ENCODE peak calls at places on chromosomes 3 and 15, in five cellular contexts. One of them, this sample, is unnamed. For H3K4me1, the result is how much of the 10 kb centered on the place peaks cover.

GRCh38 chr15:42584031-42584765 is 8.8 kb downstream of the STARD9 start:
- DNase-seq in PC-3: no peak
- DNase-seq in tibial nerve: no peak
- DNase-seq in adrenal gland: no peak
- DNase-seq in esophagus squamous epithelium: no peak
- DNase-seq in this sample: no peak

GRCh38 chr3:118641608-118642007 is 393.0 kb downstream of the IGSF11 start:
- DNase-seq in PC-3: no peak
- DNase-seq in tibial nerve: no peak
- DNase-seq in adrenal gland: no peak
- DNase-seq in esophagus squamous epithelium: no peak
- DNase-seq in this sample: no peak

GRCh38 chr3:82496890-82497560 is 735.6 kb upstream of the GBE1 start:
- DNase-seq in PC-3: peak
- DNase-seq in tibial nerve: no peak
- DNase-seq in adrenal gland: no peak
- DNase-seq in esophagus squamous epithelium: no peak
- DNase-seq in this sample: no peak

GRCh38 chr3:104556372-104557078 is 810.2 kb upstream of the ALCAM start:
- DNase-seq in PC-3: no peak
- DNase-seq in tibial nerve: no peak
- DNase-seq in adrenal gland: no peak
- DNase-seq in esophagus squamous epithelium: no peak
- DNase-seq in this sample: no peak

GRCh38 chr3:6504834-6505233 is 356.1 kb upstream of the GRM7 start:
- DNase-seq in PC-3: no peak
- DNase-seq in tibial nerve: no peak
- DNase-seq in adrenal gland: no peak
- DNase-seq in esophagus squamous epithelium: no peak
- DNase-seq in this sample: no peak

GRCh38 chr3:10703875-10704274 is 112.2 kb upstream of the SLC6A11 start:
- DNase-seq in PC-3: peak
- DNase-seq in tibial nerve: no peak
- DNase-seq in adrenal gland: no peak
- DNase-seq in esophagus squamous epithelium: no peak
- DNase-seq in this sample: no peak

GRCh38 chr3:29215948-29216347 is 64.9 kb upstream of the RBMS3 start:
- DNase-seq in PC-3: peak
- DNase-seq in tibial nerve: no peak
- DNase-seq in adrenal gland: no peak
- DNase-seq in esophagus squamous epithelium: no peak
- DNase-seq in this sample: no peak

GRCh38 chr15:85700767-85701166 is 94.0 kb downstream of the KLHL25 start:
- DNase-seq in PC-3: no peak
- DNase-seq in tibial nerve: no peak
- DNase-seq in adrenal gland: no peak
- DNase-seq in esophagus squamous epithelium: no peak
- DNase-seq in this sample: no peak

GRCh38 chr15:60526127-60526616 is 47.2 kb upstream of the ICE2 start:
- DNase-seq in PC-3: peak
- DNase-seq in tibial nerve: no peak
- DNase-seq in adrenal gland: peak
- DNase-seq in esophagus squamous epithelium: no peak
- DNase-seq in this sample: no peak

GRCh38 chr15:68339481-68339880 is 61.9 kb downstream of the FEM1B start:
- DNase-seq in PC-3: no peak
- DNase-seq in tibial nerve: no peak
- DNase-seq in adrenal gland: no peak
- DNase-seq in esophagus squamous epithelium: no peak
- DNase-seq in this sample: no peak

GRCh38 chr15:77144492-77145070 is 73.7 kb upstream of the TSPAN3 start:
- DNase-seq in PC-3: peak
- DNase-seq in tibial nerve: no peak
- DNase-seq in adrenal gland: no peak
- DNase-seq in esophagus squamous epithelium: no peak
- DNase-seq in this sample: no peak

GRCh38 chr3:12865271-12865670 is 23.9 kb upstream of the RPL32 start:
- DNase-seq in PC-3: no peak
- DNase-seq in tibial nerve: no peak
- DNase-seq in adrenal gland: no peak
- DNase-seq in esophagus squamous epithelium: no peak
- DNase-seq in this sample: no peak

GRCh38 chr3:152071924-152072323 is 196.8 kb upstream of the MBNL1 start:
- DNase-seq in PC-3: peak
- DNase-seq in tibial nerve: no peak
- DNase-seq in adrenal gland: peak
- DNase-seq in esophagus squamous epithelium: no peak
- DNase-seq in this sample: no peak

GRCh38 chr3:197038604-197039003 is 9.0 kb upstream of the MELTF start:
- DNase-seq in PC-3: peak
- DNase-seq in tibial nerve: no peak
- DNase-seq in adrenal gland: no peak
- DNase-seq in esophagus squamous epithelium: no peak
- DNase-seq in this sample: no peak

GRCh38 chr3:54185740-54186139 is 63.4 kb downstream of the CACNA2D3 start:
- DNase-seq in PC-3: no peak
- DNase-seq in tibial nerve: no peak
- DNase-seq in adrenal gland: no peak
- DNase-seq in esophagus squamous epithelium: no peak
- DNase-seq in this sample: no peak

GRCh38 chr15:71153823-71154524 is 38.7 kb downstream of the THSD4 start:
- DNase-seq in PC-3: peak
- DNase-seq in tibial nerve: no peak
- DNase-seq in adrenal gland: no peak
- DNase-seq in esophagus squamous epithelium: no peak
- DNase-seq in this sample: no peak

GRCh38 chr15:31551323-31551722 is 224.7 kb downstream of the KLF13 start:
- DNase-seq in PC-3: no peak
- DNase-seq in tibial nerve: no peak
- DNase-seq in adrenal gland: no peak
- DNase-seq in esophagus squamous epithelium: no peak
- DNase-seq in this sample: no peak

GRCh38 chr3:137121704-137122314 is 164.0 kb downstream of the IL20RB start:
- DNase-seq in PC-3: peak
- DNase-seq in tibial nerve: no peak
- DNase-seq in adrenal gland: peak
- DNase-seq in esophagus squamous epithelium: no peak
- DNase-seq in this sample: no peak

GRCh38 chr3:48064292-48064829 is 48.1 kb upstream of the MAP4 start:
- DNase-seq in PC-3: peak
- DNase-seq in tibial nerve: no peak
- DNase-seq in adrenal gland: no peak
- DNase-seq in esophagus squamous epithelium: no peak
- DNase-seq in this sample: no peak

GRCh38 chr3:69579527-69580165 is 159.6 kb upstream of the MITF start:
- DNase-seq in PC-3: no peak
- DNase-seq in tibial nerve: no peak
- DNase-seq in adrenal gland: no peak
- DNase-seq in esophagus squamous epithelium: no peak
- DNase-seq in this sample: no peak

GRCh38 chr15:83516935-83517334 is 69.8 kb downstream of the SH3GL3 start:
- DNase-seq in PC-3: peak
- DNase-seq in tibial nerve: no peak
- DNase-seq in adrenal gland: no peak
- DNase-seq in esophagus squamous epithelium: no peak
- DNase-seq in this sample: no peak

GRCh38 chr15:78302579-78302978 is 3.2 kb upstream of the SKIC8 start:
- DNase-seq in PC-3: peak
- DNase-seq in tibial nerve: no peak
- DNase-seq in adrenal gland: no peak
- DNase-seq in esophagus squamous epithelium: no peak
- DNase-seq in this sample: no peak

GRCh38 chr15:72599855-72600464 is 54.5 kb upstream of the GOLGA6B start:
- DNase-seq in PC-3: peak
- DNase-seq in tibial nerve: no peak
- DNase-seq in adrenal gland: peak
- DNase-seq in esophagus squamous epithelium: no peak
- DNase-seq in this sample: no peak

GRCh38 chr3:72725229-72725628 is 123.0 kb downstream of the SHQ1 start:
- DNase-seq in PC-3: no peak
- DNase-seq in tibial nerve: no peak
- DNase-seq in adrenal gland: no peak
- DNase-seq in esophagus squamous epithelium: no peak
- DNase-seq in this sample: no peak

GRCh38 chr15:91710072-91710471 is 143.4 kb upstream of the SLCO3A1 start:
- DNase-seq in PC-3: peak
- DNase-seq in tibial nerve: no peak
- DNase-seq in adrenal gland: no peak
- DNase-seq in esophagus squamous epithelium: no peak
- DNase-seq in this sample: no peak

GRCh38 chr15:75669879-75670212 is 22.1 kb downstream of the SNX33 start:
- DNase-seq in PC-3: no peak
- DNase-seq in tibial nerve: no peak
- DNase-seq in adrenal gland: no peak
- DNase-seq in esophagus squamous epithelium: no peak
- DNase-seq in this sample: no peak
- H3K4me1 ChIP-seq in PC-3: half or more
- H3K4me1 ChIP-seq in tibial nerve: under half
- H3K4me1 ChIP-seq in adrenal gland: under half
- H3K4me1 ChIP-seq in esophagus squamous epithelium: half or more
- H3K4me1 ChIP-seq in this sample: half or more

GRCh38 chr3:192920406-192920805 is 2.8 kb upstream of the MB21D2 start:
- DNase-seq in PC-3: no peak
- DNase-seq in tibial nerve: no peak
- DNase-seq in adrenal gland: no peak
- DNase-seq in esophagus squamous epithelium: no peak
- DNase-seq in this sample: no peak

GRCh38 chr3:192923731-192924130 is 6.1 kb upstream of the MB21D2 start:
- DNase-seq in PC-3: no peak
- DNase-seq in tibial nerve: no peak
- DNase-seq in adrenal gland: no peak
- DNase-seq in esophagus squamous epithelium: no peak
- DNase-seq in this sample: no peak

GRCh38 chr3:192918275-192918588 is 576 bp upstream of the MB21D2 start:
- DNase-seq in PC-3: no peak
- DNase-seq in tibial nerve: no peak
- DNase-seq in adrenal gland: no peak
- DNase-seq in esophagus squamous epithelium: no peak
- DNase-seq in this sample: no peak

GRCh38 chr3:192919895-192920294 is 2.2 kb upstream of the MB21D2 start:
- DNase-seq in PC-3: no peak
- DNase-seq in tibial nerve: no peak
- DNase-seq in adrenal gland: no peak
- DNase-seq in esophagus squamous epithelium: no peak
- DNase-seq in this sample: no peak

DNA sequence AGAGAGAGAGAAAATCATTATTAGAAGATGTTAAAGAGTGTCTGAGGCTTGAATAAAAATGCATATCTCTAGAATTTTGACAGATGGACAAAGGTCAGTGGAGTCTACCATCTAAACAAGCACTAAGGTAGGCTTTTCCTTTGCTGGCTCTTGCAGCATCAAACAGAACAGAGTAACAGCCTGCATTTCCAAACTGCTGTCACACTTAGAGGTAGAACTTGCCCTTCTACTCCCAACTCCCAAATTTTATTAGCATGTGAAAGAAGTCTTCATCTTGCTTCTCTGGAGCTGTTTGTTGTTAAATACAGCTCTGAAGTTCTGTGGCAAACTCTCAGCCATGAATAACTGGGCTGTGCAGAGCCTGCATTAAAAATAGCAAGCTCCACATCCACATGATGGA is 4.1 kb upstream of the MB21D2 start:
- DNase-seq in PC-3: no peak
- DNase-seq in tibial nerve: no peak
- DNase-seq in adrenal gland: no peak
- DNase-seq in esophagus squamous epithelium: no peak
- DNase-seq in this sample: no peak
- H3K4me1 ChIP-seq in PC-3: under half
- H3K4me1 ChIP-seq in tibial nerve: under half
- H3K4me1 ChIP-seq in adrenal gland: under half
- H3K4me1 ChIP-seq in esophagus squamous epithelium: under half
- H3K4me1 ChIP-seq in this sample: under half

GRCh38 chr3:71399478-71399877 is 184.1 kb downstream of the FOXP1 start:
- DNase-seq in PC-3: no peak
- DNase-seq in tibial nerve: no peak
- DNase-seq in adrenal gland: no peak
- DNase-seq in esophagus squamous epithelium: no peak
- DNase-seq in this sample: no peak
- H3K4me1 ChIP-seq in PC-3: under half
- H3K4me1 ChIP-seq in tibial nerve: under half
- H3K4me1 ChIP-seq in adrenal gland: under half
- H3K4me1 ChIP-seq in esophagus squamous epithelium: under half
- H3K4me1 ChIP-seq in this sample: under half

DNA sequence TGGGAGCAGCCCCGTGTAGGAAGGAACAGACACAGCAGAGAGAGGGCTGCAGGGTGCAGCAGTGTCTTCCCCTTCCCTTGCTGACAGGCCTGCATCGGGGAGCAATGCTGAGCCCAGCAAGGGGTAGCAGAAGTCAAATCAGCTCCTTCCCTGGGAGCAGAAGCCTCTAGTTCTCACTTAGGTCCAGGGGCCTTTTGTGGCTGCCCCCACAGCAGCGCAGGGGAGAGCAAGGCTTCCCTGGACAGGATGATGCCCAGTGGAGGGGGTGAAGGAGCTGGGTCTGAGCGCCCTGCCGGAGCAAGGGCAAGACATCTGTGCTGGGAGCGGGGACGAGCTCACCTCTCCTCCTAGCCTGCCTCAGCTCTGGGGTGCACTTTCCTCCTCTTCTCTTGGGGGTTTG is 827 bp downstream of the PLCB2 start:
- DNase-seq in PC-3: no peak
- DNase-seq in tibial nerve: no peak
- DNase-seq in adrenal gland: no peak
- DNase-seq in esophagus squamous epithelium: no peak
- DNase-seq in this sample: no peak
- H3K4me1 ChIP-seq in PC-3: under half
- H3K4me1 ChIP-seq in tibial nerve: under half
- H3K4me1 ChIP-seq in adrenal gland: under half
- H3K4me1 ChIP-seq in esophagus squamous epithelium: under half
- H3K4me1 ChIP-seq in this sample: under half

GRCh38 chr3:30660128-30660525 is 53.7 kb downstream of the TGFBR2 start:
- DNase-seq in PC-3: no peak
- DNase-seq in tibial nerve: no peak
- DNase-seq in adrenal gland: no peak
- DNase-seq in esophagus squamous epithelium: no peak
- DNase-seq in this sample: no peak
- H3K4me1 ChIP-seq in PC-3: half or more
- H3K4me1 ChIP-seq in tibial nerve: half or more
- H3K4me1 ChIP-seq in adrenal gland: under half
- H3K4me1 ChIP-seq in esophagus squamous epithelium: under half
- H3K4me1 ChIP-seq in this sample: half or more

DNA sequence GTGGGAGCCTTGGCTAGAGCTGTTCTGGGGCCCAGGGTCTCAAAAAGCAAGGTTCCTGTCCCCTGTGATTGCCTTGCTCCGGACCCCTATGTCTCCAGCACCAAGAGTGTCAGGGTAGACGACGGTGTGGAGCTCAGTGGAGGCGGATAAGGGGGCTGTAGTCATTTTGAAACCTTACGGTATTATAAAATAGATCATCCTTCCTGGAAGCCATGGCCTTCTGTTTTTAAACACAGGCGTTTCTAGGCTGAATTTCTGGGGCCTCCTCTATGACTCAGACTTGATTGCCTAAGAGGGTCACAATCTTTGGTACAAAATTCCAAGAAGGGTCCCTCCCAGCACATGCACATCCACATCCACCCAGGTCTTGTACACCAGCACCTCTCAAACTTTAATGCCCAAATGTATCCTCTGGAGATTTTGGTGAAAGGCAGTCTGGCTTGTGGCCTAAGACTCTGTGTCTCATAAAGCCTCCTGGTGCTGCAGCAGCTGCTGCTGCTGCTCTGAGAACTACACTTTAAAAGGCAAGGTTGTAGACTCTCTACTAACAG is 70.5 kb upstream of the XCR1 start:
- DNase-seq in PC-3: no peak
- DNase-seq in tibial nerve: no peak
- DNase-seq in adrenal gland: peak
- DNase-seq in esophagus squamous epithelium: no peak
- DNase-seq in this sample: peak
- H3K4me1 ChIP-seq in PC-3: under half
- H3K4me1 ChIP-seq in tibial nerve: under half
- H3K4me1 ChIP-seq in adrenal gland: under half
- H3K4me1 ChIP-seq in esophagus squamous epithelium: under half
- H3K4me1 ChIP-seq in this sample: under half